ENCODE peak calls at places on chromosome 2, in four cellular contexts. S is right atrium auricular region, Q is ovary, M is PC-3. A is an unnamed sample.

GRCh38 chr2:47313728-47314127 is 89.2 kb upstream of the MSH2 start:
- DNase-seq in S (no peak), Q (no peak), M (no peak), A (no peak)

GRCh38 chr2:12555012-12555645 is 161.6 kb upstream of the TRIB2 start:
- DNase-seq in S (no peak), Q (no peak), M (peak), A (no peak)

GRCh38 chr2:51706220-51706619 is 674.3 kb upstream of the NRXN1 start:
- DNase-seq in S (no peak), Q (no peak), M (no peak), A (no peak)

GRCh38 chr2:24315669-24316068 is 44.7 kb downstream of the ITSN2 start:
- DNase-seq in S (no peak), Q (no peak), M (no peak), A (no peak)

GRCh38 chr2:16014041-16014787 is 73.9 kb downstream of the MYCN start:
- DNase-seq in S (no peak), Q (no peak), M (no peak), A (no peak)

GRCh38 chr2:218679119-218679518 is 7.2 kb downstream of the STK36 start:
- DNase-seq in S (no peak), Q (no peak), M (peak), A (no peak)

GRCh38 chr2:103174711-103175110 is 412.9 kb downstream of the TMEM182 start:
- DNase-seq in S (no peak), Q (no peak), M (peak), A (no peak)

GRCh38 chr2:37635359-37636208 is 35.9 kb downstream of the CDC42EP3 start:
- DNase-seq in S (no peak), Q (no peak), M (peak), A (no peak)

GRCh38 chr2:16663121-16663905 is 2.3 kb downstream of the CYRIA start:
- DNase-seq in S (no peak), Q (no peak), M (no peak), A (no peak)

GRCh38 chr2:56210291-56210690 is 26.5 kb downstream of the CCDC85A start:
- DNase-seq in S (no peak), Q (no peak), M (no peak), A (no peak)

GRCh38 chr2:196725882-196726281 is 73.6 kb downstream of the GTF3C3 start:
- DNase-seq in S (no peak), Q (no peak), M (no peak), A (no peak)

GRCh38 chr2:15907461-15908324 is 32.7 kb upstream of the MYCN start:
- DNase-seq in S (no peak), Q (no peak), M (no peak), A (no peak)

GRCh38 chr2:19819097-19820065 is 82.4 kb downstream of the TTC32 start:
- DNase-seq in S (peak), Q (no peak), M (peak), A (no peak)

GRCh38 chr2:222320441-222321395 is 21.9 kb upstream of the PAX3 start:
- DNase-seq in S (peak), Q (no peak), M (no peak), A (peak)

GRCh38 chr2:221502270-221502973 is 69.7 kb downstream of the EPHA4 start:
- DNase-seq in S (no peak), Q (no peak), M (peak), A (no peak)

GRCh38 chr2:28729698-28730097 is 21.9 kb upstream of the PPP1CB start:
- DNase-seq in S (no peak), Q (no peak), M (peak), A (no peak)

GRCh38 chr2:226215902-226216503 is 583.6 kb downstream of the IRS1 start:
- DNase-seq in S (peak), Q (peak), M (peak), A (peak)

GRCh38 chr2:232892221-232892620 is 22.2 kb downstream of the SNORC start:
- DNase-seq in S (no peak), Q (no peak), M (no peak), A (no peak)

GRCh38 chr2:135667045-135667444 is 74.6 kb upstream of the UBXN4 start:
- DNase-seq in S (no peak), Q (no peak), M (no peak), A (no peak)

GRCh38 chr2:34652636-34653035 is 1053.5 kb upstream of the FAM98A start:
- DNase-seq in S (no peak), Q (no peak), M (peak), A (peak)

GRCh38 chr2:132668986-132669853 is 785 bp downstream of the LYPD1 start:
- DNase-seq in S (no peak), Q (no peak), M (peak), A (no peak)

GRCh38 chr2:9634121-9634520 is 3.3 kb upstream of the YWHAQ start:
- DNase-seq in S (no peak), Q (no peak), M (no peak), A (no peak)

DNA sequence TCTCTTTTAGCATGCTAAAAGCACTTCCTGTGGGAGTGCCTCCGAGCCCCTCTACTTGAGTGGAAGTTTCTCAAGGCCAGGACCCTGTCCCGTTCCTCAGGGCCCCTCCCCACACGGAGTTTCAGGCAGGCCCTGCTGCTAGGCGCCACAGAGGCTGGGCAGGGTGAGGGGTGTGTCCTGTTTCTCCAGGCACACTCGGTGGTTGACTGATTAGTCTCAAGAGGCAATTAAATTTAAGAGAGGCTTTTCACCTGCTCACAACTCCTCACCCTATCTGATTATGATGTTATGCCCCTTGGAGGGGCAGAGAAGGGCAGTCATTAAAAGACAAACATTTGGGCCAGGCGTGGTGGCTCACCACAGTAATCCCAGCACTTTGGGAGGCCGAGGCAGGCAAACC is 160.8 kb upstream of the HAAO start:
- DNase-seq in S (no peak), Q (no peak), M (no peak), A (no peak)
- H3K27ac ChIP-seq in S (no peak), Q (no peak), M (no peak), A (no peak)

DNA sequence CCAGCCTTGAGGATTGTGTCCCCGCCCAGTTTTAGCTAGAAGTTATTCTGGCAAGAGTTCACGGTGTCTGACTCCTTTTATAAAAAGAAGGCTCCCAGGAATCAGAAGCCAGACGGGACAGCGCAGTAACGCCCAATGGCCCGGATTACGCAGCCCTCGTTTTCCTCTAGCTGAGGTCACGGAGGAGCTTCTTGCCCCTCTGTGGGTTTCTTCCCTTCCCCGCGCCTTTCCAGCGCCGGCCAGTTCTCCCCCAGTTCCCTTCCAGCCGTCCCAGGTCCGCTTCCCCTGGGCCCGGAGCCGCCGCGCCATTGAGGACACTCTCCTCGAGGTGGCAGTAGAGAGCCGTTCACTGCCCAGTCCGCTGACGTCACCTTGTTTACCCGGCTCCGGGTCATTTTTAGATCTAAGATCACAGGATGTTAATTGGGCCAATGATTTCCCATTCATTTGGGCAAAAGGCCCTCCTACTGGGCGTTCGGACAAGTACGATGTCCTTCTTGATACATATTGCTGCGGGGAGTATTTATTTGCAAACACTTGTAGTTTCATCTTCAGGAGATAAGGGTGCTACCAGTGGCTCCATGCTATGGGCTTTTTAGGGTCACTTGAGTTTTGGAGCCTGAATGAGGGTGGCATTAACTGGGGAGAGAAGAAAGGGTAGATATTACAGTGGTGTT is 81.5 kb upstream of the PPM1B start:
- DNase-seq in S (peak), Q (peak), M (peak), A (peak)
- H3K4me3 ChIP-seq in S (peak), Q (peak), M (peak), A (peak)

GRCh38 chr2:54473876-54474275 is 17.7 kb downstream of the SPTBN1 start:
- DNase-seq in S (no peak), Q (no peak), M (no peak), A (no peak)
- H3K27ac ChIP-seq in S (peak), Q (no peak), M (no peak), A (peak)

GRCh38 chr2:64329848-64330247 is 124.1 kb upstream of the LGALSL start:
- DNase-seq in S (peak), Q (no peak), M (no peak), A (no peak)

GRCh38 chr2:64331430-64331700 is 122.6 kb upstream of the LGALSL start:
- DNase-seq in S (peak), Q (no peak), M (no peak), A (no peak)

GRCh38 chr2:64331846-64332245 is 122.1 kb upstream of the LGALSL start:
- DNase-seq in S (no peak), Q (no peak), M (no peak), A (no peak)

GRCh38 chr2:64330691-64331429 is 123.1 kb upstream of the LGALSL start:
- DNase-seq in S (peak), Q (peak), M (peak), A (peak)

DNA sequence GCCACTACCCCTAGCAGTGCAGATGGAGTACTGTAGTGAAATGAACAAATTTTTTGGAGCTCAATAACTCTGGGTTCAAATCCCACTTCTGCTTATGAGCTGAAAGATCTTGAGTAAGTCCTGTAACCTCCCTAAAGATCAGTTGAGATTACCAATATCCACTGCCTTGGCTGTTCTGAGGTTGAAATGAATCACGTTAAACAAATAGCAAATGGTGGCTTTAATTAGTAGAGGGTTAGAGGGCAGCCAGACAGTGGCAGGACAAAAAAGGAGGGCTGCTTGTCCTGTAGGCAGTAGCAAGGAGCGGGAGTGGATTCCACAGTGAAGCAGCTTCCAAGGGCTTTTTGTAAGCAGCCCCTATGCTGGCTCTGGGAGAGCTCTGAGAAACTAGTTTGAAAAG is 123.7 kb upstream of the LGALSL start:
- DNase-seq in S (peak), Q (no peak), M (peak), A (no peak)
- H3K4me3 ChIP-seq in S (no peak), Q (no peak), M (peak), A (no peak)

GRCh38 chr2:164877927-164878326 is 36.3 kb upstream of the COBLL1 start:
- DNase-seq in S (no peak), Q (no peak), M (no peak), A (no peak)
- H3K27ac ChIP-seq in S (no peak), Q (no peak), M (no peak), A (no peak)

GRCh38 chr2:193348055-193348454 is 1153.3 kb upstream of the TMEFF2 start:
- DNase-seq in S (no peak), Q (no peak), M (no peak), A (no peak)
- H3K4me3 ChIP-seq in S (peak), Q (peak), M (peak), A (peak)

A was measured in testis.